ENCODE peak calls at places on chromosomes 4 and X, in four cellular contexts. U, W, Q and M are unnamed samples.

GRCh38 chrX:40581333-40581910 is 652 bp downstream of the ATP6AP2 start:
- DNase-seq in W (no peak), U (no peak), Q (no peak), M (no peak)

GRCh38 chr4:100895572-100896197 is 377.9 kb upstream of the EMCN start:
- DNase-seq in Q (peak), U (no peak), W (no peak), M (no peak)

GRCh38 chrX:153765138-153766079 is 1.4 kb downstream of the PLXNB3 start:
- DNase-seq in W (peak), U (peak), Q (no peak), M (no peak)

GRCh38 chrX:49272426-49272825 is 2.8 kb downstream of the PPP1R3F start:
- DNase-seq in Q (no peak), W (no peak), U (no peak), M (no peak)

GRCh38 chr4:24771241-24771640 is 24.1 kb upstream of the SOD3 start:
- DNase-seq in W (no peak), Q (no peak), U (no peak), M (no peak)

GRCh38 chrX:152899874-152900719 is 2.2 kb downstream of the ZNF185 start:
- DNase-seq in W (no peak), Q (no peak), U (no peak), M (no peak)

GRCh38 chr4:132991111-132991510 is 158.0 kb upstream of the PCDH10 start:
- DNase-seq in Q (no peak), U (no peak), W (no peak), M (no peak)

GRCh38 chr4:16897991-16898827 is at the start of gene LDB2:
- DNase-seq in W (no peak), Q (no peak), U (no peak), M (peak)

GRCh38 chrX:154799554-154800348 is 5.5 kb downstream of the MPP1 start:
- DNase-seq in U (peak), W (no peak), Q (no peak), M (no peak)

GRCh38 chr4:25928320-25928955 is 14.4 kb downstream of the SMIM20 start:
- DNase-seq in U (no peak), W (no peak), Q (no peak), M (no peak)

GRCh38 chr4:74768857-74769525 is 25.3 kb downstream of the BTC start:
- DNase-seq in Q (no peak), W (no peak), U (peak), M (no peak)

GRCh38 chrX:82412851-82413250 is 1095.2 kb upstream of the POU3F4 start:
- DNase-seq in Q (no peak), W (no peak), U (no peak), M (no peak)

GRCh38 chr4:125679989-125680388 is 365.2 kb downstream of the FAT4 start:
- DNase-seq in Q (no peak), W (no peak), U (no peak), M (no peak)

GRCh38 chrX:119990995-119991787 is 47.6 kb upstream of the NKAP start:
- DNase-seq in Q (no peak), U (no peak), W (no peak), M (peak)

GRCh38 chr4:73067971-73068394 is 1.5 kb downstream of the COX18 start:
- DNase-seq in U (no peak), W (no peak), Q (no peak), M (no peak)

GRCh38 chr4:116413222-116413621 is 672.2 kb downstream of the TRAM1L1 start:
- DNase-seq in Q (no peak), W (no peak), U (no peak), M (no peak)

GRCh38 chr4:95534032-95534431 is 14.7 kb downstream of the UNC5C start:
- DNase-seq in Q (no peak), W (no peak), U (no peak), M (no peak)

GRCh38 chr4:2243682-2244380 is 1.9 kb upstream of the HAUS3 start:
- DNase-seq in U (peak), Q (no peak), W (no peak), M (peak)

GRCh38 chr4:8707045-8707781 is 114.6 kb downstream of the CPZ start:
- DNase-seq in W (no peak), Q (no peak), U (no peak), M (peak)

GRCh38 chr4:25821899-25822298 is 40.9 kb downstream of the SEL1L3 start:
- DNase-seq in Q (no peak), U (no peak), W (no peak), M (no peak)

GRCh38 chr4:98314791-98315565 is 53.8 kb downstream of the RAP1GDS1 start:
- DNase-seq in U (no peak), W (no peak), Q (no peak), M (no peak)

GRCh38 chr4:30103455-30103854 is 616.7 kb upstream of the PCDH7 start:
- DNase-seq in W (no peak), U (no peak), Q (no peak), M (no peak)

GRCh38 chr4:100147198-100147597 is 43.1 kb downstream of the DDIT4L start:
- DNase-seq in W (no peak), U (no peak), Q (no peak), M (no peak)

GRCh38 chrX:44733931-44734330 is 109.9 kb upstream of the DUSP21 start:
- DNase-seq in Q (no peak), U (no peak), W (no peak), M (no peak)

GRCh38 chrX:121160987-121161386 is 113.6 kb downstream of the GLUD2 start:
- DNase-seq in Q (peak), U (no peak), W (peak), M (no peak)

GRCh38 chr4:140004580-140005314 is 149.2 kb downstream of the MAML3 start:
- DNase-seq in U (no peak), W (no peak), Q (no peak), M (no peak)

GRCh38 chr4:11098461-11098860 is 330.2 kb downstream of the HS3ST1 start:
- DNase-seq in Q (peak), W (no peak), U (no peak), M (no peak)

GRCh38 chrX:140318306-140318705 is 186.6 kb downstream of the SOX3 start:
- DNase-seq in Q (no peak), U (no peak), W (no peak), M (no peak)

GRCh38 chrX:113959912-113960626 is 623.8 kb upstream of the HTR2C start:
- DNase-seq in U (no peak), W (no peak), Q (no peak), M (no peak)

GRCh38 chrX:132071260-132071659 is 48.2 kb downstream of the STK26 start:
- DNase-seq in W (peak), Q (no peak), U (peak), M (peak)

GRCh38 chrX:34146906-34147305 is 14.8 kb upstream of the FAM47A start:
- DNase-seq in U (no peak), W (no peak), Q (no peak), M (no peak)

GRCh38 chr4:103786014-103786413 is 66.2 kb upstream of the TACR3 start:
- DNase-seq in Q (peak), W (peak), U (peak), M (peak)

GRCh38 chr4:8239226-8239625 is 30.3 kb upstream of the HTRA3 start:
- DNase-seq in W (no peak), U (no peak), Q (no peak), M (no peak)

GRCh38 chr4:151486166-151486565 is 77.2 kb downstream of the FHIP1A start:
- DNase-seq in W (no peak), Q (no peak), U (no peak), M (no peak)

GRCh38 chr4:151485541-151486131 is 76.7 kb downstream of the FHIP1A start:
- DNase-seq in Q (no peak), U (no peak), W (no peak), M (no peak)

GRCh38 chr4:151489462-151490203 is 80.7 kb downstream of the FHIP1A start:
- DNase-seq in U (peak), W (no peak), Q (no peak), M (peak)

GRCh38 chr4:151484396-151485102 is 75.6 kb downstream of the FHIP1A start:
- DNase-seq in W (no peak), U (peak), Q (no peak), M (no peak)

DNA sequence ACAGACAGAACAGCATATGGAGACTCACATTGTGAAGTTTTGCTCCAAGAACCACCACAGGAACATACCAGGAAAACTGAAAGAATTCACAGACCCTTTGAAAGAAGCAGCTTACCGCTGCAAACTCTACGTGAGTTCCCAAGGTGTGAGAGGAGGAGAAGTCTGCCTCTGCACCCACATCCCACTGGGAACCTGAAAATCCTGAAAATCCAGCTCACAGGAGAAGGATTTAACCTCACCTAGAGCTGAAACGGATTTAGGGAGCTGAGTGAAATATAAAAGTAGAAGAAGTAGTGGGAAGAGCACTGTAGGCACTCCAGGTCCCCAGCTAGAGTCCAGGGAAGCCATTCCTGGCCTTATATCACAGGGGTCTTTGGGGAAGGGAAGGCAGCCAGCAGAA is 80.0 kb downstream of the FHIP1A start:
- DNase-seq in U (no peak), Q (no peak), W (no peak), M (no peak)
- TF ChIP-seq FOXK2 in U (no peak), Q (no peak), W (no peak), M (no peak)

GRCh38 chr4:28354874-28355273 is 1494.2 kb downstream of the STIM2 start:
- DNase-seq in Q (no peak), U (no peak), W (no peak), M (no peak)
- TF ChIP-seq FOXK2 in Q (no peak), U (no peak), W (no peak), M (no peak)

GRCh38 chr4:108473163-108473720 is 147.1 kb upstream of the RPL34 start:
- DNase-seq in Q (no peak), U (no peak), W (no peak), M (no peak)
- TF ChIP-seq FOXK2 in Q (no peak), U (no peak), W (no peak), M (no peak)

GRCh38 chr4:53598901-53599300 is 7.6 kb upstream of the LNX1 start:
- DNase-seq in W (no peak), Q (no peak), U (no peak), M (no peak)

GRCh38 chr4:53598483-53598882 is 7.2 kb upstream of the LNX1 start:
- DNase-seq in W (no peak), U (no peak), Q (no peak), M (no peak)

GRCh38 chr4:53599632-53600031 is 8.3 kb upstream of the LNX1 start:
- DNase-seq in W (no peak), Q (no peak), U (no peak), M (no peak)

GRCh38 chr4:53602390-53602789 is 11.1 kb upstream of the LNX1 start:
- DNase-seq in U (no peak), Q (no peak), W (no peak), M (no peak)

GRCh38 chr4:53601251-53601764 is 10.0 kb upstream of the LNX1 start:
- DNase-seq in W (no peak), Q (no peak), U (peak), M (peak)
- TF ChIP-seq FOXK2 in W (no peak), Q (no peak), U (no peak), M (no peak)